ENCODE peak calls at places on chromosome 11, in four cellular contexts. A is progenitor cell of endocrine pancreas, I is ecto neural progenitor cell, Q is coronary artery. U is an unnamed sample.
A peak's percentile ranks its signal among the peaks of the same experiment; 100 is the strongest.

GRCh38 chr11:33475999-33476398 is 218.8 kb downstream of the HIPK3 start:
- DNase-seq in A (no peak), I (no peak), Q (no peak), U (no peak)

GRCh38 chr11:28110108-28110838 is 2.1 kb downstream of the METTL15 start:
- DNase-seq in A (peak; percentile 30), I (peak; percentile 75), Q (peak; percentile 81), U (peak; percentile 87)

GRCh38 chr11:117677729-117678310 is 119.2 kb downstream of the DSCAML1 start:
- DNase-seq in A (no peak), I (no peak), Q (no peak), U (no peak)

GRCh38 chr11:61162092-61162935 is 1.1 kb upstream of the VPS37C start:
- DNase-seq in A (no peak), I (no peak), Q (no peak), U (no peak)

GRCh38 chr11:61369372-61370348 is 7.5 kb downstream of the TMEM138 start:
- DNase-seq in A (no peak), I (no peak), Q (no peak), U (no peak)

GRCh38 chr11:98964146-98964545 is 56.6 kb upstream of the CNTN5 start:
- DNase-seq in A (no peak), I (no peak), Q (no peak), U (no peak)

GRCh38 chr11:46845440-46845739 is 690 bp downstream of the CKAP5 start:
- DNase-seq in A (no peak), I (no peak), Q (no peak), U (no peak)

GRCh38 chr11:34027516-34028406 is 23.8 kb upstream of the CAPRIN1 start:
- DNase-seq in A (no peak), I (no peak), Q (no peak), U (no peak)

GRCh38 chr11:120863359-120863758 is 160.5 kb upstream of the TBCEL start:
- DNase-seq in A (no peak), I (no peak), Q (no peak), U (no peak)

GRCh38 chr11:27253200-27253599 is 109.8 kb downstream of the CCDC34 start:
- DNase-seq in A (no peak), I (no peak), Q (no peak), U (no peak)

GRCh38 chr11:112537846-112538330 is 277.2 kb upstream of the PLET1 start:
- DNase-seq in A (no peak), I (no peak), Q (no peak), U (no peak)

GRCh38 chr11:77506857-77507256 is 33.0 kb upstream of the PAK1 start:
- DNase-seq in A (no peak), I (no peak), Q (no peak), U (no peak)

GRCh38 chr11:27293500-27294417 is 69.3 kb downstream of the CCDC34 start:
- DNase-seq in A (no peak), I (no peak), Q (no peak), U (no peak)

GRCh38 chr11:96483550-96483949 is 93.7 kb downstream of the JRKL start:
- DNase-seq in A (no peak), I (no peak), Q (no peak), U (no peak)

GRCh38 chr11:122267602-122268001 is 151.6 kb upstream of the BLID start:
- DNase-seq in A (no peak), I (no peak), Q (no peak), U (no peak)

GRCh38 chr11:119907122-119907933 is 178.3 kb upstream of the NECTIN1 start:
- DNase-seq in A (peak; percentile 51), I (no peak), Q (no peak), U (no peak)

GRCh38 chr11:795638-796564 is 2.2 kb downstream of the SLC25A22 start:
- DNase-seq in A (no peak), I (no peak), Q (peak; percentile 92), U (no peak)